ENCODE peak calls at places on chromosomes 2 and 18, in six cellular contexts. X, P, J, W, N and I are unnamed samples.

GRCh38 chr2:237496428-237496827 is 9.4 kb downstream of the MLPH start:
- DNase-seq in P (no peak), J (no peak), W (no peak), X (no peak), N (no peak), I (no peak)

GRCh38 chr2:128425731-128426620 is 107.3 kb upstream of the HS6ST1 start:
- DNase-seq in P (no peak), N (no peak), X (peak), J (no peak), W (no peak), I (no peak)

GRCh38 chr18:2971741-2972552 is 41.0 kb downstream of the LPIN2 start:
- DNase-seq in N (peak), P (no peak), X (peak), J (peak), W (no peak), I (no peak)

GRCh38 chr18:11389281-11389680 is 220.1 kb upstream of the SLC35G4 start:
- DNase-seq in X (no peak), N (no peak), P (no peak), W (no peak), J (no peak), I (no peak)

GRCh38 chr2:235591231-235591730 is 97.4 kb downstream of the AGAP1 start:
- DNase-seq in N (no peak), W (no peak), J (no peak), X (no peak), P (no peak), I (no peak)

GRCh38 chr2:159933040-159933726 is 129.2 kb downstream of the PLA2R1 start:
- DNase-seq in J (no peak), X (no peak), P (no peak), W (no peak), N (no peak), I (no peak)

GRCh38 chr2:102473020-102473419 is at the start of gene SLC9A4:
- DNase-seq in N (peak), W (peak), P (peak), X (no peak), J (no peak), I (peak)

GRCh38 chr2:101699939-101700442 is 2.5 kb downstream of the MAP4K4 start:
- DNase-seq in X (no peak), J (no peak), N (no peak), P (peak), W (no peak), I (no peak)

GRCh38 chr2:11697103-11697871 is 27.3 kb upstream of the NTSR2 start:
- DNase-seq in P (peak), N (peak), J (peak), X (peak), W (peak), I (no peak)

GRCh38 chr2:230011617-230012016 is 57.1 kb downstream of the SLC16A14 start:
- DNase-seq in J (no peak), W (no peak), N (no peak), P (no peak), X (no peak), I (no peak)

GRCh38 chr2:202072226-202072625 is 829 bp upstream of the KIAA2012 start:
- DNase-seq in X (no peak), J (no peak), N (no peak), P (no peak), W (no peak), I (no peak)

GRCh38 chr2:100017633-100018032 is 124.8 kb downstream of the AFF3 start:
- DNase-seq in X (no peak), P (no peak), J (no peak), N (no peak), W (no peak), I (no peak)

GRCh38 chr2:142218471-142218870 is 87.7 kb upstream of the LRP1B start:
- DNase-seq in P (peak), X (no peak), N (peak), W (peak), J (no peak), I (no peak)

GRCh38 chr18:61277808-61278207 is 55.4 kb upstream of the CDH20 start:
- DNase-seq in P (no peak), X (no peak), W (no peak), N (no peak), J (no peak), I (no peak)

GRCh38 chr18:51235011-51235789 is 37.7 kb upstream of the MEX3C start:
- DNase-seq in J (no peak), P (peak), N (peak), W (peak), X (no peak), I (peak)

GRCh38 chr2:68653538-68653982 is 10.2 kb downstream of the PROKR1 start:
- DNase-seq in J (peak), P (peak), W (no peak), X (no peak), N (peak), I (no peak)

GRCh38 chr2:120486946-120487345 is 141.0 kb downstream of the INHBB start:
- DNase-seq in N (peak), W (no peak), P (no peak), J (no peak), X (no peak), I (no peak)

GRCh38 chr2:127953128-127953718 is 67.5 kb upstream of the AMMECR1L start:
- DNase-seq in W (no peak), P (no peak), J (peak), X (peak), N (no peak), I (no peak)

GRCh38 chr2:39902103-39902502 is 123.0 kb upstream of the THUMPD2 start:
- DNase-seq in P (peak), N (peak), X (no peak), W (peak), J (no peak), I (no peak)

GRCh38 chr2:119384971-119385370 is 18.2 kb downstream of the DBI start:
- DNase-seq in P (no peak), N (no peak), J (no peak), W (no peak), X (no peak), I (no peak)

GRCh38 chr2:173193925-173194324 is 118.3 kb downstream of the MAP3K20 start:
- DNase-seq in W (peak), N (peak), P (peak), J (no peak), X (no peak), I (no peak)

GRCh38 chr2:162365392-162365791 is 21.5 kb downstream of the GCA start:
- DNase-seq in X (no peak), P (no peak), W (no peak), J (no peak), N (no peak), I (no peak)

GRCh38 chr2:159138642-159139182 is 147.8 kb downstream of the WDSUB1 start:
- DNase-seq in W (no peak), X (no peak), N (no peak), J (no peak), P (no peak), I (no peak)

GRCh38 chr2:150811259-150811912 is 323.9 kb upstream of the RND3 start:
- DNase-seq in N (no peak), W (peak), J (no peak), X (no peak), P (no peak), I (no peak)

GRCh38 chr2:180125245-180125962 is 118.3 kb upstream of the CWC22 start:
- DNase-seq in N (peak), W (peak), X (peak), P (peak), J (peak), I (no peak)

GRCh38 chr2:64207573-64207972 is 63.4 kb upstream of the PELI1 start:
- DNase-seq in N (no peak), W (no peak), X (no peak), J (no peak), P (no peak), I (no peak)

GRCh38 chr18:39033312-39033711 is 1467.7 kb upstream of the CELF4 start:
- DNase-seq in P (no peak), N (no peak), W (no peak), J (no peak), X (no peak), I (no peak)

GRCh38 chr2:231525248-231526163 is 4.7 kb downstream of the NMUR1 start:
- DNase-seq in N (no peak), W (no peak), P (no peak), X (peak), J (no peak), I (no peak)

GRCh38 chr2:205930209-205930608 is 155.8 kb downstream of the INO80D start:
- DNase-seq in J (peak), W (no peak), N (no peak), X (no peak), P (no peak), I (no peak)

GRCh38 chr2:237603718-237604362 is 13.3 kb upstream of the RAB17 start:
- DNase-seq in W (peak), N (peak), J (peak), X (no peak), P (no peak), I (no peak)

GRCh38 chr2:162477011-162477410 is 133.1 kb downstream of the GCA start:
- DNase-seq in X (no peak), N (no peak), W (no peak), P (no peak), J (no peak), I (no peak)

GRCh38 chr18:50161806-50162205 is 33.1 kb downstream of the MYO5B start:
- DNase-seq in J (no peak), W (peak), N (no peak), P (peak), X (no peak), I (no peak)

GRCh38 chr2:118351796-118352195 is 263.5 kb downstream of the INSIG2 start:
- DNase-seq in N (no peak), W (no peak), X (no peak), J (no peak), P (no peak), I (no peak)

GRCh38 chr2:149601141-149601796 is 13.7 kb upstream of the MMADHC start:
- DNase-seq in N (peak), W (peak), P (peak), J (no peak), X (no peak), I (no peak)

GRCh38 chr2:98455494-98455976 is 10.9 kb downstream of the INPP4A start:
- DNase-seq in X (peak), P (no peak), W (no peak), J (no peak), N (no peak), I (peak)

GRCh38 chr2:177325554-177325953 is 61.0 kb upstream of the NFE2L2 start:
- DNase-seq in J (no peak), W (peak), N (no peak), X (no peak), P (peak), I (no peak)

GRCh38 chr18:57437782-57438668 is 2.9 kb downstream of the ONECUT2 start:
- DNase-seq in P (peak), J (peak), X (no peak), W (no peak), N (peak), I (no peak)

GRCh38 chr18:65749881-65750280 is 931 bp upstream of the CDH7 start:
- DNase-seq in W (no peak), P (no peak), J (no peak), N (no peak), X (no peak), I (no peak)

GRCh38 chr2:223896751-223897320 is 48.3 kb downstream of the WDFY1 start:
- DNase-seq in N (peak), W (no peak), J (no peak), P (peak), X (no peak), I (no peak)

GRCh38 chr2:191539068-191539467 is 138.9 kb upstream of the NABP1 start:
- DNase-seq in J (no peak), W (no peak), X (no peak), P (no peak), N (peak), I (no peak)
- TF ChIP-seq CTCF in J (peak), W (peak), X (no peak), P (peak), N (peak), I (peak)

DNA sequence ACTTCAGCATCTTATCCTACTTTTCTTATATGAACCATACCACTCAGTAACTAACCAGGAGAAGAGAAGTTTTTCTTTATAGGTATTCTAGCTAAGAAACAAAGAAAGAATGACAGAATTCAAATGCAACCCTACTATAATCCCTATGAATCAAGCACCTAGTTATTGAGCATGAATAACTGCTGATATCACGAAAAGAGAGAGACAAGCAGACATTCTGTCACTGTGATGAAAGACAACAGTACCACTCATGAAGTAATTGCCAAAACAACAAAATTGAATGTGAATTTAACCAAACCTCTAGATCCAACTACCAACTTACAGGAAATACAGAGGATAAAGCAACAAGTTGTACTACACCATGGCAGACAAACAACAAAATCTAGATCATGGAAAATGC is 15.3 kb downstream of the TTC21B start:
- DNase-seq in N (no peak), X (no peak), J (no peak), P (no peak), W (no peak), I (no peak)
- TF ChIP-seq CTCF in N (no peak), X (no peak), J (no peak), P (no peak), W (no peak), I (no peak)

GRCh38 chr2:233807215-233807865 is 29.2 kb downstream of the MROH2A start:
- DNase-seq in N (no peak), P (no peak), J (no peak), W (no peak), X (peak), I (no peak)
- TF ChIP-seq CTCF in N (peak), P (peak), J (no peak), W (peak), X (no peak), I (no peak)

DNA sequence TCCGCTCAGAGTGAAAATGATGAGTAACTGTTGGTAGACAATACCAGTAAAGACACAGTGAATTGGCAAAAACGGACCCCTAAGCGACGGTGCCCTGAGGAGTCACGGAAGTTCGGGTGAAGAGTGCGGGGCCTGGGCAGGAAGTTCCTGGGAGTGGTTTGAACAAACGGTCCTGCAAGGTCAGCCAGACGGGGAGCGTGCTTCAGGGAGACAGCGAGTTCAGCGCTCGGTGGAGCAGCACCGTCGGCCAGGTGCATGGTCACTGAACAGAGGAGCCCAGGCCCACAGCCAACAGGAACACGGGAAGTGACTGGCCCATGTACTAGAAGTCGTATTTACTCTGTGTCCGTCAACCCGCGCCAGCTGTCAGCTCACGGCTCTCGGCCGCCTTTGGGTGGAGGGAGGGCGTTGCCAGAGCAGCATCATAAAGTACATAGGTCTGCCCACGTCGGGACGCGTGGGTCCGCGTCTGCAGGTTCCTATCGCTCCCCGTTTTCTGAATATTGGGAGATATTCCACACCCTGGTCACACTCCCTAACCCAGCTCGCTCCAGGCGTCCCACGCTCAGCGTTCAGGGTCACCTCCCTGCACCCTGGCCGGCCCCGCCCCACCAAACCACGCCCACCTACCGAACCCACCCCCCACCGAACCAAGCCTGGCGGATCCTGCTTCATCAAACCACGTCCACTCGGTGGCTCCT is 75.6 kb upstream of the UXS1 start:
- DNase-seq in P (no peak), X (no peak), W (no peak), J (peak), N (no peak), I (peak)
- TF ChIP-seq CTCF in P (no peak), X (no peak), W (no peak), J (no peak), N (no peak), I (no peak)

GRCh38 chr2:82234283-82234682 is 1929.7 kb upstream of the LRRTM1 start:
- DNase-seq in W (no peak), X (no peak), P (no peak), N (no peak), J (no peak), I (no peak)
- TF ChIP-seq CTCF in W (no peak), X (no peak), P (no peak), N (no peak), J (no peak), I (no peak)

GRCh38 chr18:26520974-26521373 is 27.4 kb downstream of the KCTD1 start:
- DNase-seq in W (no peak), P (no peak), N (no peak), J (no peak), X (no peak), I (no peak)

GRCh38 chr18:26521617-26522016 is 26.7 kb downstream of the KCTD1 start:
- DNase-seq in N (no peak), P (no peak), J (no peak), W (no peak), X (no peak), I (no peak)

GRCh38 chr18:26515643-26516495 is 32.5 kb downstream of the KCTD1 start:
- DNase-seq in N (no peak), J (no peak), W (no peak), X (no peak), P (no peak), I (no peak)

GRCh38 chr18:26511339-26512071 is 36.8 kb downstream of the KCTD1 start:
- DNase-seq in W (no peak), X (no peak), J (no peak), N (no peak), P (no peak), I (no peak)

DNA sequence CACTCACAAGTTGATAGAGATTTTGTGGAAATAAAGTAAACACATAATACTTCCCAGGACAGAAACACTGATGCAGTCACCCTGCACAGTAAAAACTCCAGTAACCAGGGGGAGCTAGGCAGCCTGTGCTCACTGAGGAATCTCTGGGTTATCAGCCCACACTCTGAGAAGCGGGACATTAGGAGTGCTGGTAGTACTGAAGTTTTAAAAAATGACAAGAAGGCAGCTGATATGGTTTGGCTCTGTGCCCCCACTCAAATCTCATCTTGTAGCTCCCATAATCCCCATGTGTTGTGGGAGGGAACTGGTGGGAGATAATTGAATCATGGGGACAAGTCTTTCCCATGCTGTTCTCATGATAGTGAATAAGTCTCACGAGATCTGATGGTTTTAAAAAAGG is 31.4 kb downstream of the KCTD1 start:
- DNase-seq in N (peak), X (no peak), W (no peak), P (no peak), J (no peak), I (no peak)
- TF ChIP-seq CTCF in N (no peak), X (no peak), W (no peak), P (no peak), J (no peak), I (no peak)

GRCh38 chr2:181891258-181891965 is at the start of gene ITPRID2:
- DNase-seq in X (peak), N (peak), P (peak), W (peak), J (peak), I (peak)
- TF ChIP-seq CTCF in X (no peak), N (no peak), P (no peak), W (peak), J (peak), I (peak)

GRCh38 chr2:181581534-181581933 is 75.4 kb downstream of the CERKL start:
- DNase-seq in W (no peak), N (no peak), J (no peak), X (no peak), P (no peak), I (no peak)
- TF ChIP-seq CTCF in W (peak), N (peak), J (no peak), X (no peak), P (peak), I (no peak)

DNA sequence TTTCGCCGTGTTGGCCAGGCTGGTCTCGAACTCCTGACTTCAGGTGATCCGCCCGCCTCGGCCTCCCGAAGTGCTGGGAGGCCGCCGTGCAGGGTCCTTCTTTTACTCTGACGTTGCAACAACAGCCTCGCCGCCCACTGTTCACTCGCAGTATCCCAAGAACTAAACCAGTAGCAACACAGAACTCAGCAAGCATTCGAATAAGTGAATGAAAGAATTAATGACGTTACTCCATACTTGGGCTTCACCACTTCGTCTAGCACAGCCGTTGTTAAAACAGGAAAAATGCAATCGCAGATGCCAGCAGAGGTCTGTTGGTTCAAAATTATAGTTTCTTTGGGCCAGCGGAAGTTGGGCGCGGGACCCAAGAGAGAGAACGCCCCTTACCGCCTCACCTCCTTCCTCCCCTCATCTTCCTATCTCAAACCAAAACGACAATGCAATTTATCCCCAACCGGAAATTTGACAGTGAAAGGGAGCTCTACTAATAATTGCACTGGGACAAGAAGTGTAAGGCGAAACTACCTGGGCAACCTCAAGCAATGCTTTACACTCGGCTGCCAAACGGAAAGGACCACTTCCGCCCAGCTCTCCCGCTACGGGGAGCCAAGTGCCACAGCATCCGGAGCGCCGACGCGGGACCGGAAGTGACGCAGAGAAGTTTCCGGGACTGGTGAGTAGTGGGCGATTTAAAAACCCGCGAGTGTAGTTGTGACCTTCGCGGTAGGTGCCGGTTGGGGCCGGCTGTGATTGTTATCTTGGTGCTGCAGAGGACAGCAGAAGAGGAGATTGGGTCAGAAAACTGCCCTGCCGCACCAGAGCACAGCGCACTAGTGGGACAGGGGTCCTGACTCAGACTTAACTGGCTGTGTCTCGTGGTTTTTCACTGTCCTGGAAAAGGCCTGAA is at the start of the genes NIF3L1 and PPIL3:
- DNase-seq in X (peak), W (peak), P (peak), N (peak), J (peak), I (peak)
- TF ChIP-seq CTCF in X (no peak), W (no peak), P (no peak), N (peak), J (no peak), I (no peak)